ENCODE peak calls at places on chromosomes 4 and X, in seven cellular contexts. S, R, L, N, H, J and G are unnamed samples.

GRCh38 chr4:185237185-185237584 is 27.8 kb downstream of the SNX25 start:
- DNase-seq in R (no peak), N (no peak), H (no peak), L (no peak), J (no peak), S (no peak), G (no peak)

GRCh38 chr4:41692717-41693345 is 55.7 kb downstream of the PHOX2B start:
- DNase-seq in H (peak), N (peak), J (no peak), S (peak), R (peak), L (no peak), G (peak)

GRCh38 chr4:160136021-160136420 is 1033.1 kb downstream of the RAPGEF2 start:
- DNase-seq in H (no peak), R (no peak), N (no peak), J (no peak), S (no peak), L (no peak), G (no peak)

GRCh38 chr4:153645183-153645582 is 38.9 kb upstream of the TLR2 start:
- DNase-seq in H (no peak), R (no peak), S (no peak), L (no peak), N (peak), J (no peak), G (no peak)

GRCh38 chr4:156948133-156948532 is 23.5 kb downstream of the PDGFC start:
- DNase-seq in H (no peak), J (no peak), S (no peak), N (no peak), R (no peak), L (no peak), G (no peak)

GRCh38 chrX:128754130-128754529 is 701.9 kb upstream of the ACTRT1 start:
- DNase-seq in J (no peak), H (no peak), L (no peak), S (no peak), R (no peak), N (no peak), G (no peak)

GRCh38 chr4:17794730-17795129 is 13.3 kb upstream of the FAM184B start:
- DNase-seq in R (no peak), L (no peak), S (no peak), H (no peak), J (no peak), N (no peak), G (no peak)

GRCh38 chr4:132227349-132228165 is 921.5 kb upstream of the PCDH10 start:
- DNase-seq in J (no peak), N (no peak), R (peak), S (no peak), L (no peak), H (peak), G (no peak)

GRCh38 chrX:13750204-13750603 is 15.7 kb downstream of the OFD1 start:
- DNase-seq in H (no peak), N (no peak), S (no peak), J (no peak), L (no peak), R (no peak), G (no peak)

GRCh38 chrX:109740076-109740809 is 7.2 kb upstream of the ACSL4 start:
- DNase-seq in H (no peak), S (no peak), L (no peak), J (no peak), R (no peak), N (peak), G (no peak)

GRCh38 chr4:110970642-110971041 is 347.8 kb upstream of the PITX2 start:
- DNase-seq in R (no peak), H (peak), L (no peak), J (no peak), S (no peak), N (peak), G (no peak)

GRCh38 chr4:17599826-17600225 is 14.6 kb upstream of the MED28 start:
- DNase-seq in R (no peak), S (no peak), J (no peak), N (no peak), L (no peak), H (no peak), G (no peak)

GRCh38 chr4:140423106-140423505 is 4.3 kb downstream of the CLGN start:
- DNase-seq in L (no peak), S (no peak), N (no peak), J (no peak), R (no peak), H (no peak), G (no peak)

GRCh38 chrX:31093639-31093975 is 21.8 kb upstream of the FTHL17 start:
- DNase-seq in L (no peak), J (no peak), H (no peak), N (no peak), S (no peak), R (no peak), G (no peak)

GRCh38 chrX:47218280-47218919 is at the start of gene CDK16:
- DNase-seq in N (peak), S (peak), R (peak), L (peak), H (peak), J (peak), G (peak)

GRCh38 chrX:15413101-15413500 is 28.9 kb upstream of the VEGFD start:
- DNase-seq in L (no peak), N (no peak), R (no peak), H (no peak), S (no peak), J (no peak), G (no peak)

GRCh38 chr4:132063829-132064228 is 1085.3 kb upstream of the PCDH10 start:
- DNase-seq in L (no peak), S (no peak), J (no peak), N (no peak), H (no peak), R (no peak), G (no peak)

GRCh38 chrX:132490086-132490419 is 1.2 kb upstream of the MBNL3 start:
- DNase-seq in H (no peak), J (no peak), L (no peak), R (no peak), N (no peak), S (no peak), G (no peak)

GRCh38 chr4:24952667-24953066 is 39.8 kb upstream of the CCDC149 start:
- DNase-seq in L (no peak), N (no peak), J (no peak), H (no peak), S (no peak), R (no peak), G (no peak)

GRCh38 chr4:98261291-98262271 is at the start of gene RAP1GDS1:
- DNase-seq in L (peak), S (peak), R (peak), N (peak), J (peak), H (peak), G (peak)

GRCh38 chrX:11970935-11971334 is 167.3 kb upstream of the FRMPD4 start:
- DNase-seq in S (no peak), H (no peak), N (no peak), L (no peak), R (no peak), J (no peak), G (no peak)